ENCODE peak calls at places on chromosome 17, in seven cellular contexts. W is heart right ventricle; J is BJ; P is cardiac muscle cell; L is lung; Q is Caco-2; S is CD8-positive, alpha-beta T cell. B is an unnamed sample. For H3K36me3, the result is how much of the 10 kb centered on the place peaks cover.

GRCh38 chr17:39979021-39979660 is 1.5 kb upstream of the PSMD3 start:
- DNase-seq in S (no peak), P (peak), J (peak), Q (no peak), L (no peak), W (no peak), B (no peak)

GRCh38 chr17:56833023-56833811 is 503 bp downstream of the C17orf67 start:
- DNase-seq in L (peak), P (peak), J (no peak), S (peak), W (peak), Q (peak), B (peak)

GRCh38 chr17:66422181-66422580 is 119.8 kb downstream of the PRKCA start:
- DNase-seq in S (no peak), Q (no peak), L (no peak), W (no peak), P (no peak), J (no peak), B (no peak)

GRCh38 chr17:63035271-63035670 is 69.2 kb downstream of the TANC2 start:
- DNase-seq in J (no peak), P (peak), W (no peak), S (no peak), L (no peak), Q (no peak), B (no peak)

GRCh38 chr17:66021757-66022156 is 170.2 kb downstream of the CEP112 start:
- DNase-seq in S (no peak), W (no peak), J (no peak), P (no peak), L (no peak), Q (no peak), B (no peak)

GRCh38 chr17:30559656-30560055 is 82.4 kb downstream of the GOSR1 start:
- DNase-seq in Q (no peak), P (no peak), W (no peak), L (no peak), J (no peak), S (no peak), B (no peak)

GRCh38 chr17:15892679-15893332 is 52.1 kb upstream of the ADORA2B start:
- DNase-seq in P (peak), L (no peak), J (no peak), S (no peak), Q (peak), W (no peak), B (no peak)

GRCh38 chr17:29162909-29163341 is 17.3 kb downstream of the MYO18A start:
- DNase-seq in S (no peak), Q (peak), W (no peak), L (no peak), J (no peak), P (peak), B (no peak)

GRCh38 chr17:8875957-8876356 is 8.5 kb upstream of the PIK3R6 start:
- DNase-seq in Q (no peak), S (no peak), P (peak), W (no peak), L (no peak), J (no peak), B (no peak)

GRCh38 chr17:73706858-73707257 is 62.6 kb upstream of the SDK2 start:
- DNase-seq in Q (no peak), P (no peak), L (no peak), J (no peak), W (no peak), S (no peak), B (no peak)

GRCh38 chr17:14790518-14790917 is 474.6 kb downstream of the PMP22 start:
- DNase-seq in W (peak), L (no peak), J (no peak), Q (no peak), S (no peak), P (peak), B (no peak)

GRCh38 chr17:49910094-49910857 is 58.7 kb upstream of the DLX4 start:
- DNase-seq in P (no peak), S (no peak), Q (no peak), J (no peak), W (no peak), L (no peak), B (no peak)
- H3K4me3 ChIP-seq in P (peak), S (peak), Q (no peak), J (no peak), W (peak), L (no peak), B (peak)

GRCh38 chr17:58757162-58757613 is 1.5 kb downstream of the PPM1E start:
- DNase-seq in Q (no peak), W (no peak), S (no peak), P (no peak), J (no peak), L (no peak), B (no peak)
- H3K36me3 ChIP-seq in Q (under half), W (under half), S (under half), P (under half), J (under half), L (under half), B (under half)

DNA sequence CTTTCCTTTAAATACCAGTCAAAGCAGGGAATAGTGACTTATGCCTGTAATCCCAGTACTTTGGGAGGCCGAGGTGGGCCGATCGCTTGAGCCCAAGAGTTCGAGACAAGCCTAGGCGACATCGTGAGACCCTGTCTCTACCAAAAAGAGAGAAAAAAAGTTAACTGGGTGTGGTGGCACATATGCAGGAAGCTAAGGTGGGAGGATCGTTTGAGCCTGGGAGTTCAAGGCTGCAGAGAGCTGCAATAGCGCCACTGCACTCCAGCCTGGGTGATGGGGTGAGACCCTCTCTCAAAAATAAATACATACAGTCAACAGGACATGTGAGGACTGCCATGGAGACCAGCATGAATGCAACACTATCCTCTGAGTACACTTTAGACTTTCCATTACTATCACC is 15.4 kb upstream of the ST6GALNAC2 start:
- DNase-seq in S (no peak), J (no peak), L (no peak), Q (no peak), P (no peak), W (no peak), B (no peak)
- H3K4me3 ChIP-seq in S (no peak), J (no peak), L (no peak), Q (no peak), P (no peak), W (no peak), B (no peak)

GRCh38 chr17:61408151-61409041 is 8.8 kb downstream of the TBX2 start:
- DNase-seq in S (no peak), L (no peak), W (no peak), Q (peak), J (no peak), P (no peak), B (peak)

GRCh38 chr17:61405686-61406542 is 6.3 kb downstream of the TBX2 start:
- DNase-seq in S (no peak), Q (no peak), L (no peak), W (no peak), J (no peak), P (no peak), B (no peak)

GRCh38 chr17:61407211-61407911 is 7.7 kb downstream of the TBX2 start:
- DNase-seq in P (no peak), J (no peak), S (no peak), Q (no peak), W (no peak), L (no peak), B (no peak)

GRCh38 chr17:61406543-61406845 is 6.9 kb downstream of the TBX2 start:
- DNase-seq in W (no peak), P (no peak), S (no peak), L (no peak), Q (no peak), J (no peak), B (no peak)

DNA sequence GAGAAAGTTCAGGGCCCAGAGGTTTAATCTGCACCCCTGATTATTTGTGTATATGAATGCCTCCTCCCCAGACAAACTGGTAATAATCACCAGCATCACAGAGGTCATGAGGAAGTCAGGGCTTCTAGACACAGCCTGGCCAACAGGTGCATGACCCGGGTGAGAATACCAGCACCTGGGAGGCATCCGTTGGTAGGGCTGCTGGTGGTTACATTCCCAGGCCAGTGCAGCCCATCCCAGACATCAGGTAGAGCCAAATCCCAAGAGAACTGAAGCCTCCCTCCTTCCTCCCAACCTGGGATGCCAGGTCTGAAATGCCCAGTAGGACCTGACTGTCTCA is 7.2 kb downstream of the TBX2 start:
- DNase-seq in P (no peak), J (no peak), S (no peak), L (no peak), Q (no peak), W (no peak), B (peak)
- H3K36me3 ChIP-seq in P (under half), J (under half), S (under half), L (under half), Q (under half), W (under half), B (under half)